ENCODE peak calls at places on chromosomes 6 and 20, in seven cellular contexts. One of them, this sample, is unnamed.

GRCh38 chr6:30781697-30782424 is 37.5 kb upstream of the IER3 start:
- DNase-seq in PC-3: peak; percentile 99
- DNase-seq in transverse colon: peak; percentile 96
- DNase-seq in neuronal stem cell: no peak
- DNase-seq in lung: peak; percentile 97
- DNase-seq in CD8-positive, alpha-beta T cell: peak; percentile 25
- DNase-seq in upper lobe of right lung: peak; percentile 96
- DNase-seq in this sample: peak; percentile 91

GRCh38 chr20:10672579-10673127 is 1.1 kb downstream of the JAG1 start:
- DNase-seq in PC-3: peak; percentile 58
- DNase-seq in transverse colon: peak; percentile 75
- DNase-seq in neuronal stem cell: no peak
- DNase-seq in lung: peak; percentile 66
- DNase-seq in CD8-positive, alpha-beta T cell: peak; percentile 22
- DNase-seq in upper lobe of right lung: peak; percentile 84
- DNase-seq in this sample: peak; percentile 51

GRCh38 chr20:22333885-22334545 is 250.4 kb downstream of the FOXA2 start:
- DNase-seq in PC-3: peak; percentile 84
- DNase-seq in transverse colon: peak; percentile 52
- DNase-seq in neuronal stem cell: peak; percentile 53
- DNase-seq in lung: peak; percentile 54
- DNase-seq in CD8-positive, alpha-beta T cell: peak; percentile 19
- DNase-seq in upper lobe of right lung: peak; percentile 67
- DNase-seq in this sample: no peak

GRCh38 chr20:62047666-62048345 is 17.9 kb downstream of the TAF4 start:
- DNase-seq in PC-3: no peak
- DNase-seq in transverse colon: no peak
- DNase-seq in neuronal stem cell: no peak
- DNase-seq in lung: no peak
- DNase-seq in CD8-positive, alpha-beta T cell: no peak
- DNase-seq in upper lobe of right lung: peak; percentile 48
- DNase-seq in this sample: no peak

GRCh38 chr20:56380375-56380774 is 11.6 kb downstream of the AURKA start:
- DNase-seq in PC-3: no peak
- DNase-seq in transverse colon: no peak
- DNase-seq in neuronal stem cell: no peak
- DNase-seq in lung: no peak
- DNase-seq in CD8-positive, alpha-beta T cell: no peak
- DNase-seq in upper lobe of right lung: no peak
- DNase-seq in this sample: no peak

GRCh38 chr6:63565058-63565726 is 7.1 kb upstream of the LOC128125822 start:
- DNase-seq in PC-3: peak; percentile 48
- DNase-seq in transverse colon: peak; percentile 18
- DNase-seq in neuronal stem cell: no peak
- DNase-seq in lung: no peak
- DNase-seq in CD8-positive, alpha-beta T cell: no peak
- DNase-seq in upper lobe of right lung: no peak
- DNase-seq in this sample: no peak

GRCh38 chr6:52503853-52504777 is 72.7 kb downstream of the TRAM2 start:
- DNase-seq in PC-3: peak; percentile 99
- DNase-seq in transverse colon: peak; percentile 97
- DNase-seq in neuronal stem cell: no peak
- DNase-seq in lung: peak; percentile 95
- DNase-seq in CD8-positive, alpha-beta T cell: no peak
- DNase-seq in upper lobe of right lung: peak; percentile 96
- DNase-seq in this sample: peak; percentile 99

GRCh38 chr6:99425647-99426453 is 742 bp upstream of the PNISR start:
- DNase-seq in PC-3: peak; percentile 70
- DNase-seq in transverse colon: peak; percentile 88
- DNase-seq in neuronal stem cell: peak; percentile 87
- DNase-seq in lung: peak; percentile 84
- DNase-seq in CD8-positive, alpha-beta T cell: peak; percentile 63
- DNase-seq in upper lobe of right lung: peak; percentile 91
- DNase-seq in this sample: peak; percentile 79

GRCh38 chr20:57601211-57601570 is 19.0 kb downstream of the ZBP1 start:
- DNase-seq in PC-3: peak; percentile 57
- DNase-seq in transverse colon: no peak
- DNase-seq in neuronal stem cell: no peak
- DNase-seq in lung: no peak
- DNase-seq in CD8-positive, alpha-beta T cell: no peak
- DNase-seq in upper lobe of right lung: no peak
- DNase-seq in this sample: no peak

GRCh38 chr6:148790817-148791216 is 44.0 kb downstream of the UST start:
- DNase-seq in PC-3: no peak
- DNase-seq in transverse colon: no peak
- DNase-seq in neuronal stem cell: no peak
- DNase-seq in lung: no peak
- DNase-seq in CD8-positive, alpha-beta T cell: no peak
- DNase-seq in upper lobe of right lung: no peak
- DNase-seq in this sample: no peak

GRCh38 chr6:2734517-2735076 is 16.1 kb downstream of the MYLK4 start:
- DNase-seq in PC-3: no peak
- DNase-seq in transverse colon: no peak
- DNase-seq in neuronal stem cell: no peak
- DNase-seq in lung: no peak
- DNase-seq in CD8-positive, alpha-beta T cell: no peak
- DNase-seq in upper lobe of right lung: no peak
- DNase-seq in this sample: no peak

GRCh38 chr6:44388135-44388487 is 605 bp downstream of the CDC5L start:
- DNase-seq in PC-3: no peak
- DNase-seq in transverse colon: peak; percentile 13
- DNase-seq in neuronal stem cell: no peak
- DNase-seq in lung: no peak
- DNase-seq in CD8-positive, alpha-beta T cell: no peak
- DNase-seq in upper lobe of right lung: no peak
- DNase-seq in this sample: no peak

GRCh38 chr6:133964052-133964451 is 11.0 kb downstream of the TBPL1 start:
- DNase-seq in PC-3: peak; percentile 89
- DNase-seq in transverse colon: no peak
- DNase-seq in neuronal stem cell: no peak
- DNase-seq in lung: no peak
- DNase-seq in CD8-positive, alpha-beta T cell: no peak
- DNase-seq in upper lobe of right lung: no peak
- DNase-seq in this sample: no peak

GRCh38 chr6:169784941-169785340 is 33.5 kb downstream of the ERMARD start:
- DNase-seq in PC-3: no peak
- DNase-seq in transverse colon: no peak
- DNase-seq in neuronal stem cell: no peak
- DNase-seq in lung: no peak
- DNase-seq in CD8-positive, alpha-beta T cell: no peak
- DNase-seq in upper lobe of right lung: peak; percentile 48
- DNase-seq in this sample: no peak

DNA sequence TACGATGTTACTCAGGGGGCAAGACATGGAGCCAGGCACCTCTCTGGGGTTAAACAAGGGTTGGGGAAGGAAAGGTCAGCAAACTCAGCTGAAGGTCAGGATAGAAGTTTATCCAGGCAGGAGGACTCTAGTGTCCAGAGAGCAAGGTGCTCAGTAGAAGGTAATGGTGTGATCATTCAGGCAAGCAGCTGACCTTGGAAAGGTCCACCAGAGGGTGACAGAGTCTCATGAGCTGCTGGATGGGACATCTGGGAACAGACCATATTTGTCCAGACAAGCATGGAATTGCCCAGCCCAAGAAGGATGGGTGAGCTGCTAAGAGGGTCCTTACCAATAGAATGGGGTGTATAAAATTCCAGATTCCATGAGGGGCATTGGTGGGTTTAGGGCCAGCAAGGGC is 89.5 kb downstream of the MAP3K7 start:
- DNase-seq in PC-3: peak; percentile 5
- DNase-seq in transverse colon: no peak
- DNase-seq in neuronal stem cell: no peak
- DNase-seq in lung: no peak
- DNase-seq in CD8-positive, alpha-beta T cell: no peak
- DNase-seq in upper lobe of right lung: no peak
- DNase-seq in this sample: no peak
- H3K4me1 ChIP-seq in PC-3: peaks cover 13% of the 10 kb centered on the region
- H3K4me1 ChIP-seq in transverse colon: no peaks in the 10 kb centered on the region
- H3K4me1 ChIP-seq in neuronal stem cell: peaks cover 32% of the 10 kb centered on the region
- H3K4me1 ChIP-seq in lung: no peaks in the 10 kb centered on the region
- H3K4me1 ChIP-seq in CD8-positive, alpha-beta T cell: no peaks in the 10 kb centered on the region
- H3K4me1 ChIP-seq in upper lobe of right lung: no peaks in the 10 kb centered on the region
- H3K4me1 ChIP-seq in this sample: peaks cover under 1% of the 10 kb centered on the region

GRCh38 chr6:37700266-37700973 is 2.7 kb upstream of the MDGA1 start:
- DNase-seq in PC-3: no peak
- DNase-seq in transverse colon: no peak
- DNase-seq in neuronal stem cell: no peak
- DNase-seq in lung: no peak
- DNase-seq in CD8-positive, alpha-beta T cell: no peak
- DNase-seq in upper lobe of right lung: no peak
- DNase-seq in this sample: no peak
- H3K4me1 ChIP-seq in PC-3: peaks cover 9% of the 10 kb centered on the region
- H3K4me1 ChIP-seq in transverse colon: no peaks in the 10 kb centered on the region
- H3K4me1 ChIP-seq in neuronal stem cell: peaks cover 45% of the 10 kb centered on the region
- H3K4me1 ChIP-seq in lung: peaks cover 12% of the 10 kb centered on the region
- H3K4me1 ChIP-seq in CD8-positive, alpha-beta T cell: peaks cover 17% of the 10 kb centered on the region
- H3K4me1 ChIP-seq in upper lobe of right lung: peaks cover 22% of the 10 kb centered on the region
- H3K4me1 ChIP-seq in this sample: no peaks in the 10 kb centered on the region

DNA sequence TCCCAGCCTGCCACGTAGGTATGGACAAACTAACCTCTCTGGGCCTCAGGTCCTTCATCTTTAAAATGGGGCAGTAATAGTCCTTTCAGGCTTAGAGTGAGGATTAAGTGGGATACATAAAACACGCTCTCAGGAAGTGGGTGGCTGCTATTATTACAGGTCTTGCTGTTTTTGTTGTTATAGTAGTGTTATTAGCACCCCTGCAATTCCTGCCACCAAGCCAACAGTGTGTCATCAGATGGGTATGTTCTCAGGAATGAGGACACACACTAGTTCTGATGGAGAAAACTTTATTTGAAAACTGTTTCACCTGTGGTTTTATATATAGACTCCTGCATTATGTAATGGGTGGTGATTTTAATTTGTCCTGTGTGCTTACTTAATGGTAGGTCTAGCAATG is 131.7 kb downstream of the LRRC1 start:
- DNase-seq in PC-3: peak; percentile 73
- DNase-seq in transverse colon: no peak
- DNase-seq in neuronal stem cell: no peak
- DNase-seq in lung: no peak
- DNase-seq in CD8-positive, alpha-beta T cell: no peak
- DNase-seq in upper lobe of right lung: no peak
- DNase-seq in this sample: peak; percentile 88
- H3K4me1 ChIP-seq in PC-3: peaks cover 38% of the 10 kb centered on the region
- H3K4me1 ChIP-seq in transverse colon: peaks cover 6% of the 10 kb centered on the region
- H3K4me1 ChIP-seq in neuronal stem cell: peaks cover 6% of the 10 kb centered on the region
- H3K4me1 ChIP-seq in lung: no peaks in the 10 kb centered on the region
- H3K4me1 ChIP-seq in CD8-positive, alpha-beta T cell: no peaks in the 10 kb centered on the region
- H3K4me1 ChIP-seq in upper lobe of right lung: no peaks in the 10 kb centered on the region
- H3K4me1 ChIP-seq in this sample: peaks cover 70% of the 10 kb centered on the region

DNA sequence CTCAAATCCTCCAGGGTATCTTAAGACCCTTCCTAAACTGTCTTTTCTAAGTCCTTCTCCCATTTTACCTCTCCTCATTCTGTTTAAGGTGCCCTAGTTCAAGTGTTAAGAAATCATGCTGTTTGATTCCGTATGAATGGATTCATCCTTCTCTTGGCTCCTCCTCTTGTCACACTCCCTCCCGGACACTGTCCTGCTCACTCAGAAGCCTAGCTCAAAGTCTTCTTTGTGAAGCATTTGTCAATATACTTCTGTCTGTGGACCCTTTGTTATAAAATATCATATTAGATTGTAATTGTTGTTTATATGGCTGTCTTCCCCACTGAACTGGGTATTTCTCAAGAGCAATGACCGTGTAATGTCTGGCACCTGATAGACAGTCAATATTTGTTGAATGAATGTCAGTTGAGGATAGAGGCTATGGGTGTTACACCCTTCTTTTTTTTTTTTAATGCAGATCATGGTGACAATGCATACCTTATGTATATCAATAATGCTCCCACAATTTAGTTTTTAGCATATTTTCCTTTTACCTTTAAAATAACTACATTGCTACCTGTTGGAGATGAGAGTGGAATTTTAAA is 335.3 kb downstream of the SOX4 start:
- DNase-seq in PC-3: no peak
- DNase-seq in transverse colon: no peak
- DNase-seq in neuronal stem cell: no peak
- DNase-seq in lung: no peak
- DNase-seq in CD8-positive, alpha-beta T cell: no peak
- DNase-seq in upper lobe of right lung: no peak
- DNase-seq in this sample: no peak
- H3K4me1 ChIP-seq in PC-3: no peaks in the 10 kb centered on the region
- H3K4me1 ChIP-seq in transverse colon: no peaks in the 10 kb centered on the region
- H3K4me1 ChIP-seq in neuronal stem cell: no peaks in the 10 kb centered on the region
- H3K4me1 ChIP-seq in lung: peaks cover 1% of the 10 kb centered on the region
- H3K4me1 ChIP-seq in CD8-positive, alpha-beta T cell: no peaks in the 10 kb centered on the region
- H3K4me1 ChIP-seq in upper lobe of right lung: no peaks in the 10 kb centered on the region
- H3K4me1 ChIP-seq in this sample: peaks cover 19% of the 10 kb centered on the region

DNA sequence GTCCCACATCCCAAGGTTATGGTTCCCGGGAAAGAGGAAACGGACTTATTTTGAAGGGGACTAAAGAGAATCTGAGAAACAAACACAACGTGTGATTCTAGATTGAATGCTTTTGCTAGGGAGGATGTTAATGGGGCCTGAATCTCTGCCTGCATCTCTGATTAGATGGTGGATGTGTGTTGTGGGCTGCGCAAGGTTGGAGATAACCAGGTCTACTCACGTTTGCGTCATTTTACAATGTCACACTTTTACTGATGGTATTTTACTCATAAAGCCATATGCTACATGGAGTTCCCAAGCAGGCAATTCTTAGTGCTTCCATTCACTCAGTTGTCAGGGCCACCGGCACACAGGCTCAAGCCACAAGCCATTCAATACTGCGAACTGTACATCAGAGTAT is 23.2 kb upstream of the CCR6 start:
- DNase-seq in PC-3: no peak
- DNase-seq in transverse colon: no peak
- DNase-seq in neuronal stem cell: no peak
- DNase-seq in lung: no peak
- DNase-seq in CD8-positive, alpha-beta T cell: no peak
- DNase-seq in upper lobe of right lung: no peak
- DNase-seq in this sample: no peak
- H3K4me1 ChIP-seq in PC-3: no peaks in the 10 kb centered on the region
- H3K4me1 ChIP-seq in transverse colon: no peaks in the 10 kb centered on the region
- H3K4me1 ChIP-seq in neuronal stem cell: peaks cover 10% of the 10 kb centered on the region
- H3K4me1 ChIP-seq in lung: no peaks in the 10 kb centered on the region
- H3K4me1 ChIP-seq in CD8-positive, alpha-beta T cell: peaks cover 28% of the 10 kb centered on the region
- H3K4me1 ChIP-seq in upper lobe of right lung: no peaks in the 10 kb centered on the region
- H3K4me1 ChIP-seq in this sample: no peaks in the 10 kb centered on the region

GRCh38 chr6:101114703-101115102 is 233.6 kb upstream of the ASCC3 start:
- DNase-seq in PC-3: peak; percentile 58
- DNase-seq in transverse colon: no peak
- DNase-seq in neuronal stem cell: peak; percentile 31
- DNase-seq in lung: no peak
- DNase-seq in CD8-positive, alpha-beta T cell: no peak
- DNase-seq in upper lobe of right lung: no peak
- DNase-seq in this sample: peak; percentile 4
- H3K4me1 ChIP-seq in PC-3: peaks cover 53% of the 10 kb centered on the region
- H3K4me1 ChIP-seq in transverse colon: no peaks in the 10 kb centered on the region
- H3K4me1 ChIP-seq in neuronal stem cell: no peaks in the 10 kb centered on the region
- H3K4me1 ChIP-seq in lung: no peaks in the 10 kb centered on the region
- H3K4me1 ChIP-seq in CD8-positive, alpha-beta T cell: no peaks in the 10 kb centered on the region
- H3K4me1 ChIP-seq in upper lobe of right lung: no peaks in the 10 kb centered on the region
- H3K4me1 ChIP-seq in this sample: no peaks in the 10 kb centered on the region

This sample was measured in PC-9.